ENCODE peak calls at places on chromosomes 1 and 21, in seven cellular contexts. N is left lobe of liver, E is HuH-7.5, Q is left lung, R is SW480, W is epithelial cell of esophagus, Y is HEK293T. A is an unnamed sample.

GRCh38 chr21:33332143-33332542 is 7.4 kb downstream of the IFNAR1 start:
- DNase-seq in E (no peak), W (no peak), R (no peak), Q (no peak), Y (no peak), N (no peak), A (peak; percentile 4)

GRCh38 chr1:23810818-23811420 is 10.4 kb upstream of the GALE start:
- DNase-seq in W (peak; percentile 61), R (no peak), N (no peak), Q (peak; percentile 70), Y (peak; percentile 58), E (peak; percentile 42), A (peak; percentile 38)

GRCh38 chr1:27601771-27602509 is 2.0 kb downstream of the AHDC1 start:
- DNase-seq in Y (no peak), Q (no peak), R (no peak), E (no peak), N (peak; percentile 90), W (no peak), A (no peak)

GRCh38 chr1:172417552-172417951 is 2.9 kb upstream of the C1orf105 start:
- DNase-seq in Q (no peak), R (no peak), N (no peak), W (peak; percentile 81), E (no peak), Y (no peak), A (no peak)

GRCh38 chr21:32544697-32545096 is 40.6 kb downstream of the TCP10L start:
- DNase-seq in W (no peak), Q (no peak), R (no peak), E (no peak), Y (no peak), N (no peak), A (no peak)

GRCh38 chr21:42992943-42993712 is 18.8 kb downstream of the PKNOX1 start:
- DNase-seq in N (no peak), Y (no peak), E (no peak), R (no peak), Q (no peak), W (no peak), A (no peak)

GRCh38 chr1:145906954-145907755 is 2.7 kb downstream of the ITGA10 start:
- DNase-seq in E (no peak), W (no peak), N (no peak), R (no peak), Y (no peak), Q (no peak), A (no peak)

GRCh38 chr1:230276401-230276800 is 149.7 kb downstream of the PGBD5 start:
- DNase-seq in E (no peak), Y (no peak), N (no peak), Q (no peak), R (no peak), W (no peak), A (no peak)

GRCh38 chr21:42887321-42887720 is 5.8 kb upstream of the NDUFV3 start:
- DNase-seq in N (no peak), Y (no peak), R (no peak), W (no peak), E (no peak), Q (no peak), A (no peak)

GRCh38 chr1:221263831-221264767 is 384.9 kb downstream of the HLX start:
- DNase-seq in R (peak; percentile 65), N (peak; percentile 65), W (peak; percentile 84), Q (peak; percentile 50), Y (peak; percentile 77), E (peak; percentile 27), A (peak; percentile 3)

GRCh38 chr1:45979074-45979777 is 153.2 kb downstream of the PIK3R3 start:
- DNase-seq in Q (no peak), Y (no peak), W (peak; percentile 54), N (no peak), R (peak; percentile 70), E (no peak), A (no peak)

GRCh38 chr1:244173240-244173639 is 122.2 kb downstream of the ZBTB18 start:
- DNase-seq in E (no peak), R (no peak), Q (no peak), Y (no peak), W (no peak), N (no peak), A (no peak)

GRCh38 chr1:45035631-45036301 is 23.7 kb downstream of the UROD start:
- DNase-seq in N (no peak), E (no peak), W (no peak), Y (no peak), R (no peak), Q (no peak), A (no peak)

GRCh38 chr1:23984417-23985186 is 4.5 kb upstream of the SRSF10 start:
- DNase-seq in E (no peak), Q (no peak), N (no peak), Y (no peak), W (peak; percentile 67), R (no peak), A (no peak)

GRCh38 chr21:39020751-39021474 is 162.3 kb downstream of the PSMG1 start:
- DNase-seq in R (peak; percentile 33), E (no peak), Q (peak; percentile 64), N (no peak), Y (no peak), W (peak; percentile 89), A (no peak)

GRCh38 chr1:205475855-205476254 is 20.0 kb upstream of the BLACAT1 start:
- DNase-seq in Q (no peak), R (no peak), W (no peak), Y (no peak), N (no peak), E (no peak), A (no peak)

GRCh38 chr1:116945996-116946395 is 36.3 kb downstream of the PTGFRN start:
- DNase-seq in W (no peak), E (no peak), Q (no peak), R (no peak), N (no peak), Y (no peak), A (no peak)

GRCh38 chr1:222843434-222844107 is 28.7 kb downstream of the DISP1 start:
- DNase-seq in W (no peak), N (no peak), Y (no peak), E (no peak), Q (no peak), R (no peak), A (no peak)

GRCh38 chr21:14752006-14752909 is 206.1 kb upstream of the SAMSN1 start:
- DNase-seq in N (no peak), W (no peak), E (no peak), Q (no peak), R (no peak), Y (no peak), A (no peak)

GRCh38 chr1:152047607-152047953 is 10.8 kb upstream of the S100A11 start:
- DNase-seq in E (no peak), Q (no peak), Y (no peak), N (no peak), W (peak; percentile 99), R (peak; percentile 84), A (no peak)

GRCh38 chr1:10677508-10678364 is 118.7 kb downstream of the CASZ1 start:
- DNase-seq in E (no peak), N (peak; percentile 94), Y (no peak), Q (no peak), W (no peak), R (no peak), A (no peak)

GRCh38 chr1:157844084-157844830 is 2.6 kb upstream of the CD5L start:
- DNase-seq in W (no peak), N (no peak), R (no peak), E (no peak), Q (no peak), Y (no peak), A (no peak)

GRCh38 chr1:22118291-22118992 is 24.5 kb downstream of the WNT4 start:
- DNase-seq in N (no peak), W (no peak), Y (no peak), E (no peak), Q (no peak), R (no peak), A (no peak)

GRCh38 chr1:27940297-27940696 is 5.5 kb downstream of the SMPDL3B start:
- DNase-seq in N (no peak), R (no peak), Y (peak; percentile 73), W (no peak), E (no peak), Q (peak; percentile 61), A (peak; percentile 64)

GRCh38 chr1:36463404-36463772 is 796 bp downstream of the MRPS15 start:
- DNase-seq in N (no peak), E (no peak), R (no peak), Q (no peak), Y (no peak), W (no peak), A (no peak)

GRCh38 chr1:47487826-47488450 is 50.1 kb downstream of the FOXD2 start:
- DNase-seq in Q (no peak), N (no peak), W (no peak), R (no peak), E (no peak), Y (no peak), A (no peak)

GRCh38 chr1:34083974-34084373 is 81.1 kb downstream of the CSMD2 start:
- DNase-seq in W (no peak), E (no peak), N (no peak), Y (no peak), R (no peak), Q (no peak), A (no peak)

GRCh38 chr1:70528591-70529333 is 117.7 kb downstream of the CTH start:
- DNase-seq in Y (peak; percentile 76), Q (no peak), R (peak; percentile 40), N (no peak), E (no peak), W (peak; percentile 56), A (no peak)

GRCh38 chr21:42144679-42145568 is 73.8 kb downstream of the UMODL1 start:
- DNase-seq in W (no peak), R (no peak), N (no peak), Q (no peak), Y (no peak), E (no peak), A (no peak)